ENCODE peak calls at places on chromosomes 3 and 15, in ten cellular contexts. N is activated T-helper 1 cell treated with anti-CD3 and anti-CD28 coated beads, Interleukin-2, amount 50 U/mL, for 16 hours; C is Right ventricle myocardium superior; E is uterus; K is A549; P is kidney glomerular epithelial cell; J is GM06990; W is neural progenitor cell; S is right atrium auricular region; D is NCI-H2081. O is an unnamed sample.

GRCh38 chr3:197798863-197799262 is 7.8 kb downstream of the LRCH3 start:
- DNase-seq in C (no peak), K (no peak), W (no peak), J (peak; percentile 35), P (no peak), E (no peak), D (no peak), S (no peak), N (no peak), O (no peak)

GRCh38 chr3:72157782-72158638 is 373.1 kb upstream of the PROK2 start:
- DNase-seq in K (no peak), P (no peak), J (peak; percentile 26), N (no peak), C (no peak), W (no peak), E (no peak), S (no peak), D (no peak), O (no peak)

GRCh38 chr3:191051037-191051436 is 148.0 kb upstream of the OSTN start:
- DNase-seq in K (no peak), W (peak; percentile 56), P (peak; percentile 52), N (no peak), C (no peak), E (no peak), S (no peak), D (peak; percentile 38), J (no peak), O (no peak)

GRCh38 chr3:197736010-197736490 is 654 bp downstream of the RUBCN start:
- DNase-seq in P (no peak), J (peak; percentile 70), S (no peak), N (peak; percentile 14), W (peak; percentile 54), C (no peak), E (no peak), D (no peak), K (peak; percentile 31), O (no peak)

GRCh38 chr3:141486416-141486734 is 452 bp upstream of the RASA2 start:
- DNase-seq in S (no peak), N (no peak), W (no peak), D (no peak), C (no peak), E (no peak), K (peak; percentile 51), P (peak; percentile 62), J (no peak), O (no peak)

GRCh38 chr15:92277776-92278175 is 115.9 kb upstream of the ST8SIA2 start:
- DNase-seq in S (no peak), N (no peak), E (no peak), K (peak; percentile 42), D (peak; percentile 24), P (no peak), W (peak; percentile 27), C (no peak), J (no peak), O (no peak)

GRCh38 chr3:14525685-14526631 is 14.2 kb downstream of the GRIP2 start:
- DNase-seq in N (no peak), J (no peak), E (peak; percentile 56), P (no peak), C (peak; percentile 41), W (no peak), S (no peak), K (no peak), D (no peak), O (peak; percentile 66)

GRCh38 chr3:101193957-101194356 is 126.4 kb downstream of the IMPG2 start:
- DNase-seq in P (no peak), N (no peak), D (no peak), S (no peak), K (no peak), J (no peak), W (no peak), C (no peak), E (no peak), O (no peak)

GRCh38 chr15:67148196-67148701 is 82.8 kb downstream of the SMAD3 start:
- DNase-seq in D (no peak), E (no peak), K (no peak), S (no peak), N (no peak), J (no peak), C (no peak), P (peak; percentile 34), W (no peak), O (peak; percentile 34)

GRCh38 chr15:31172606-31173005 is 71.1 kb upstream of the TRPM1 start:
- DNase-seq in E (no peak), K (no peak), J (no peak), D (no peak), N (no peak), S (peak; percentile 49), P (no peak), W (no peak), C (no peak), O (no peak)

GRCh38 chr15:70048196-70048565 is 49.5 kb downstream of the TLE3 start:
- DNase-seq in J (no peak), D (no peak), K (no peak), P (no peak), E (peak; percentile 14), W (no peak), S (no peak), N (no peak), C (no peak), O (peak; percentile 51)

GRCh38 chr15:82044373-82045178 is 1.2 kb downstream of the MEX3B start:
- DNase-seq in J (peak; percentile 19), E (peak; percentile 36), P (peak; percentile 32), W (peak; percentile 84), N (no peak), K (peak; percentile 27), C (peak; percentile 66), D (peak; percentile 6), S (peak; percentile 60), O (peak; percentile 55)

GRCh38 chr3:72381584-72381983 is 466.7 kb downstream of the SHQ1 start:
- DNase-seq in E (no peak), J (no peak), K (no peak), W (no peak), P (no peak), C (no peak), D (no peak), N (no peak), S (no peak), O (no peak)

GRCh38 chr3:46269556-46269955 is 27.3 kb downstream of the CCR3 start:
- DNase-seq in D (no peak), J (no peak), N (no peak), S (no peak), K (no peak), W (no peak), C (no peak), P (no peak), E (no peak), O (no peak)

GRCh38 chr3:36615861-36616260 is 148.5 kb downstream of the DCLK3 start:
- DNase-seq in P (no peak), J (no peak), C (no peak), E (no peak), K (no peak), N (no peak), W (no peak), D (no peak), S (no peak), O (no peak)

GRCh38 chr3:127207727-127208482 is 15.0 kb downstream of the PRR23E start:
- DNase-seq in J (no peak), K (no peak), S (peak; percentile 51), D (no peak), P (no peak), E (no peak), C (no peak), N (no peak), W (no peak), O (no peak)

GRCh38 chr15:86125775-86126174 is 46.1 kb downstream of the AGBL1 start:
- DNase-seq in E (no peak), D (no peak), S (no peak), N (no peak), P (no peak), K (no peak), C (no peak), J (no peak), W (no peak), O (no peak)

GRCh38 chr3:142863010-142863787 is 25.7 kb downstream of the PCOLCE2 start:
- DNase-seq in S (peak; percentile 69), P (peak; percentile 16), E (no peak), C (no peak), N (no peak), J (no peak), K (no peak), D (no peak), W (peak; percentile 15), O (peak; percentile 77)

GRCh38 chr15:29621626-29622025 is 200.6 kb downstream of the TJP1 start:
- DNase-seq in D (no peak), E (no peak), P (no peak), W (no peak), K (no peak), N (no peak), S (no peak), J (no peak), C (no peak), O (no peak)

GRCh38 chr15:62063851-62064635 is 2.7 kb upstream of the C2CD4A start:
- DNase-seq in S (no peak), D (no peak), W (no peak), K (no peak), C (no peak), P (peak; percentile 40), E (no peak), N (no peak), J (no peak), O (no peak)

GRCh38 chr3:127706785-127707351 is 34.1 kb downstream of the ABTB1 start:
- DNase-seq in S (no peak), E (no peak), J (no peak), K (no peak), C (no peak), W (no peak), P (no peak), D (no peak), N (no peak), O (peak; percentile 65)

GRCh38 chr3:81622395-81622794 is 139.1 kb downstream of the GBE1 start:
- DNase-seq in C (no peak), P (no peak), N (no peak), E (no peak), J (no peak), D (no peak), S (no peak), K (no peak), W (no peak), O (no peak)

GRCh38 chr15:43941555-43941954 is 114.8 kb downstream of the WDR76 start:
- DNase-seq in K (no peak), S (no peak), P (no peak), W (no peak), J (no peak), D (no peak), E (no peak), N (no peak), C (no peak), O (no peak)